ENCODE peak calls at places on chromosomes 12 and 14, in five cellular contexts. C is lower leg skin, I is NB4, A is gastrocnemius medialis, B is spleen. K is an unnamed sample.

GRCh38 chr12:113472191-113473190 is 820 bp upstream of the LHX5 start:
- DNase-seq in C (no peak), I (no peak), B (no peak), A (no peak), K (no peak)

GRCh38 chr12:90816353-90817089 is 138.5 kb downstream of the CCER1 start:
- DNase-seq in A (no peak), B (no peak), C (no peak), I (no peak), K (no peak)

GRCh38 chr14:75578786-75579781 is 664 bp downstream of the FLVCR2 start:
- DNase-seq in I (no peak), A (peak; percentile 64), B (peak; percentile 78), C (peak; percentile 88), K (no peak)

GRCh38 chr12:116454950-116455447 is 104.2 kb upstream of the MAP1LC3B2 start:
- DNase-seq in B (no peak), C (no peak), I (no peak), A (no peak), K (no peak)

GRCh38 chr12:4810219-4810671 is 90.0 kb downstream of the GALNT8 start:
- DNase-seq in A (no peak), I (no peak), C (no peak), B (no peak), K (no peak)

GRCh38 chr14:103130965-103131364 is 7.7 kb downstream of the TNFAIP2 start:
- DNase-seq in C (peak; percentile 88), B (no peak), A (no peak), I (no peak), K (no peak)

GRCh38 chr14:79510659-79511058 is 700.6 kb downstream of the DIO2 start:
- DNase-seq in I (no peak), C (no peak), B (no peak), A (no peak), K (no peak)

GRCh38 chr14:65095633-65096205 is 6.6 kb downstream of the MAX start:
- DNase-seq in A (peak; percentile 84), B (no peak), C (no peak), I (no peak), K (no peak)

GRCh38 chr14:31536201-31536960 is 24.8 kb upstream of the NUBPL start:
- DNase-seq in B (no peak), I (no peak), A (no peak), C (no peak), K (no peak)

DNA sequence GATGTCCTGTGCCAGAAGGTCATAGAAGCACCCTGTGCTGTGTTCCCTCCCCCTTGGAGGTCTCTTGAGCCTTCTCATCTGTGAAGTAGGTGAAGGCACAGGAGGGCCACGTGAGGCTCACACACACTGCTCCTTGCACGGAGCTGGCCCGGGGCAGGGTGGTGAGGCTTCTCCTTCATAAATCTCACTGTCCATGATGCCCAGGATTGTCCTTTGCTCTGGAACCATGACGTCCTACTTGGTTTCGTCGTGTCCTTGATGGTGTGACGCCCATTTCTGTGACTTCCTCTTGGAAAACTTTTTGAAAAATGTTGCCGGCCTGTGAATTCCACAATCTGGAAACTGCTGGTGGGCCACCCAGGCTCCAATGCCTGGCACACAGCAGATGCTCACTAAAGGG is 34.4 kb downstream of the SH2B3 start:
- DNase-seq in B (peak; percentile 58), A (peak; percentile 10), C (peak; percentile 82), I (no peak), K (peak; percentile 55)
- TF ChIP-seq POLR2A in B (no peak), A (no peak), C (no peak), I (no peak), K (no peak)

DNA sequence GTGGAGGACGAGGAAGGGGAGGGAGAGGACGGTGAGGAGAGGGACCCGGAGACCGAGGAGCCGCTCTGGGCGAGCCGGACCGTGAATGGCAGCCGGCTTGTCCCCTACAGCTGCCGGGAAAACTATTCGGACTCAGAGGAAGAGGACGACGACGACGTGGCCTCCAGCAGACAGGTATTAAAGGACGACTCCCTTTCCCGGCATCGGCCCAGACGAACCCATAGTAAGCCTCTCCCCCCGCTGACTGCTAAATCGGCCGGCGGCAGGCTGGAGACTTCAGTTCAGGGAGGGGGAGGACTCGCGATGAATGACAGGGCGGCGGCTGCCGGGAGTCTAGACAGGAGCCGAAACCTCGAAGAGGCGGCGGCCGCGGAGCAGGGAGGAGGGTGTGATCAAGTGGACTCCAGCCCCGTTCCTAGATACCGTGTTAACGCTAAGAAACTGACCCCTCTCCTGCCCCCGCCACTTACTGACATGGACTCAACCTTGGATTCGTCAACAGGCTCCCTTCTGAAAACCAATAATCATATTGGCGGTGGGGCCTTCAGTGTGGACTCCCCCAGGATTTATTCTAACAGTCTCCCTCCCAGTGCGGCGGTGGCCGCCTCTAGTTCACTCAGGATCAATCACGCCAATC is 980 bp downstream of the LEMD3 start:
- DNase-seq in A (peak; percentile 44), B (peak; percentile 92), C (peak; percentile 92), I (peak; percentile 85), K (peak; percentile 81)
- TF ChIP-seq POLR2A in A (peak; percentile 26), B (no peak), C (no peak), I (no peak), K (no peak)

DNA sequence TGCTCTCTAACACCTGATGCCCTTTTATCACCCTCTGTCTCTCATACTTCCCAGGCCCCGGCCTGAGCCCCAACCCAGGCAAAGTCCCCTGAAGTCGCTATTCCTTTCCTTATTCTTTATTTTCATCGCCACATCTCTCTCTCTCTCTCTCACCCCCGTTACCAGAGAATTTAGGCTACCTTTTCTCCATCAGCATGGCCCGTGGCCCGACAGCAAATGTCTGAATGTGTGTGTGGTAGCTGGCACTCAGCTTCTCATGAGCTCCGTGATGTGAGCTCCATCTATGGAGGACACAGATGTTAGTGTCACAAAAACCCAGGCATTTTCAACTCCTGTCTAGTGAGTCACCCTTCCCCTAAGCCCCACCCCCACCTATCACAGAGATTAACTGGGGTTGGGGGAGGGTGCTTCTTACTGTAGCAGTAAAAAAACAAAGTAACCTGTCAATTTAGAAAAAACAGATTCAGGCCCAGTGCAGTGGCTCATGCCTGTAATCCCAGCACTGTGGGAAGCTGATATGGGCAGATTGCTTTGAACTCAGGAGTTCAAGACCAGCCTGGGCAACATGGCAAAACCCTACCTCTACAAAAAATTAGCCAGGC is 53.8 kb downstream of the VCPKMT start:
- DNase-seq in A (no peak), B (peak; percentile 78), C (peak; percentile 82), I (peak; percentile 87), K (no peak)
- TF ChIP-seq POLR2A in A (no peak), B (no peak), C (no peak), I (no peak), K (no peak)

GRCh38 chr12:109999649-109999971 is 380 bp downstream of the ANKRD13A start:
- DNase-seq in B (no peak), C (peak; percentile 84), I (no peak), A (no peak), K (no peak)

GRCh38 chr12:109997393-109997792 is 1.2 kb upstream of the GIT2 start:
- DNase-seq in B (no peak), I (no peak), C (no peak), A (no peak), K (no peak)

GRCh38 chr12:109998241-109998903 is 858 bp upstream of the ANKRD13A start:
- DNase-seq in C (no peak), B (no peak), I (peak; percentile 49), A (no peak), K (no peak)

GRCh38 chr12:109999983-110000505 is 814 bp downstream of the ANKRD13A start:
- DNase-seq in I (peak; percentile 53), B (peak; percentile 82), C (peak; percentile 88), A (no peak), K (no peak)

GRCh38 chr12:109998904-109999648 is at the start of gene ANKRD13A:
- DNase-seq in I (peak; percentile 98), A (peak; percentile 93), B (peak; percentile 96), C (peak; percentile 98), K (peak; percentile 96)
- TF ChIP-seq POLR2A in I (peak; percentile 85), A (peak; percentile 84), B (peak; percentile 54), C (peak; percentile 44), K (peak; percentile 84)

GRCh38 chr12:6871052-6871957 is 1.8 kb downstream of the SPSB2 start:
- DNase-seq in C (no peak), I (peak; percentile 55), A (no peak), B (peak; percentile 80), K (no peak)
- TF ChIP-seq POLR2A in C (no peak), I (no peak), A (no peak), B (no peak), K (no peak)

GRCh38 chr14:81169711-81170103 is 51.1 kb downstream of the GTF2A1 start:
- DNase-seq in B (peak; percentile 88), I (peak; percentile 46), A (peak; percentile 57), C (peak; percentile 94), K (peak; percentile 83)

GRCh38 chr14:81172353-81172752 is 48.4 kb downstream of the GTF2A1 start:
- DNase-seq in I (no peak), C (no peak), B (no peak), A (no peak), K (no peak)

GRCh38 chr14:81169267-81169666 is 51.5 kb downstream of the GTF2A1 start:
- DNase-seq in I (no peak), C (no peak), B (no peak), A (no peak), K (no peak)

GRCh38 chr14:81170829-81171195 is 49.9 kb downstream of the GTF2A1 start:
- DNase-seq in A (no peak), C (no peak), B (no peak), I (no peak), K (no peak)

GRCh38 chr14:81170104-81170828 is 50.5 kb downstream of the GTF2A1 start:
- DNase-seq in A (peak; percentile 93), C (peak; percentile 98), B (peak; percentile 98), I (peak; percentile 86), K (peak; percentile 96)
- TF ChIP-seq POLR2A in A (peak; percentile 61), C (peak; percentile 64), B (peak; percentile 79), I (peak; percentile 67), K (peak; percentile 50)